ENCODE peak calls at places on chromosome 5, in five cellular contexts. One of them, this sample, is unnamed.

GRCh38 chr5:57841671-57842375 is 359.2 kb upstream of the ACTBL2 start:
- DNase-seq in stomach: no peak
- DNase-seq in OCI-LY7: no peak
- DNase-seq in RPMI7951: peak
- DNase-seq in Calu3: peak
- DNase-seq in this sample: no peak

GRCh38 chr5:170482511-170482910 is 21.3 kb upstream of the KCNIP1 start:
- DNase-seq in RPMI7951: no peak
- DNase-seq in stomach: no peak
- DNase-seq in Calu3: no peak
- DNase-seq in OCI-LY7: no peak
- DNase-seq in this sample: no peak

GRCh38 chr5:54944364-54944763 is 41.0 kb downstream of the ESM1 start:
- DNase-seq in stomach: no peak
- DNase-seq in RPMI7951: peak
- DNase-seq in Calu3: peak
- DNase-seq in OCI-LY7: peak
- DNase-seq in this sample: peak

GRCh38 chr5:107670927-107671741 is at the start of gene EFNA5:
- DNase-seq in stomach: peak
- DNase-seq in Calu3: peak
- DNase-seq in RPMI7951: peak
- DNase-seq in OCI-LY7: peak
- DNase-seq in this sample: peak

GRCh38 chr5:96125335-96125891 is 163.8 kb upstream of the ELL2 start:
- DNase-seq in OCI-LY7: no peak
- DNase-seq in Calu3: no peak
- DNase-seq in stomach: no peak
- DNase-seq in RPMI7951: no peak
- DNase-seq in this sample: no peak

GRCh38 chr5:181243521-181244307 is at the start of gene RACK1:
- DNase-seq in OCI-LY7: peak
- DNase-seq in RPMI7951: peak
- DNase-seq in Calu3: peak
- DNase-seq in stomach: peak
- DNase-seq in this sample: peak

GRCh38 chr5:122515709-122516431 is 203.8 kb downstream of the SNCAIP start:
- DNase-seq in stomach: peak
- DNase-seq in Calu3: peak
- DNase-seq in RPMI7951: peak
- DNase-seq in OCI-LY7: peak
- DNase-seq in this sample: peak

GRCh38 chr5:157665467-157666085 is 5.8 kb upstream of the C5orf52 start:
- DNase-seq in RPMI7951: peak
- DNase-seq in stomach: no peak
- DNase-seq in OCI-LY7: no peak
- DNase-seq in Calu3: peak
- DNase-seq in this sample: no peak

GRCh38 chr5:82405618-82406199 is 127.6 kb upstream of the RPS23 start:
- DNase-seq in Calu3: no peak
- DNase-seq in stomach: no peak
- DNase-seq in RPMI7951: peak
- DNase-seq in OCI-LY7: no peak
- DNase-seq in this sample: no peak

GRCh38 chr5:95068952-95069351 is 215.9 kb downstream of the MCTP1 start:
- DNase-seq in OCI-LY7: no peak
- DNase-seq in stomach: no peak
- DNase-seq in Calu3: no peak
- DNase-seq in RPMI7951: no peak
- DNase-seq in this sample: no peak